ENCODE peak calls at places on chromosomes 11 and 22, in five cellular contexts. One of them, this sample, is unnamed.

GRCh38 chr11:126506789-126507188 is 151.3 kb downstream of the ST3GAL4 start:
- DNase-seq in tibial artery: no peak
- DNase-seq in mesothelial cell of epicardium: no peak
- DNase-seq in stomach: no peak
- DNase-seq in RWPE2: no peak
- DNase-seq in this sample: no peak

GRCh38 chr22:45540122-45540521 is 37.4 kb downstream of the FBLN1 start:
- DNase-seq in tibial artery: no peak
- DNase-seq in mesothelial cell of epicardium: no peak
- DNase-seq in stomach: no peak
- DNase-seq in RWPE2: no peak
- DNase-seq in this sample: no peak

GRCh38 chr22:42964994-42965699 is 49.8 kb downstream of the PACSIN2 start:
- DNase-seq in tibial artery: no peak
- DNase-seq in mesothelial cell of epicardium: no peak
- DNase-seq in stomach: no peak
- DNase-seq in RWPE2: no peak
- DNase-seq in this sample: no peak

GRCh38 chr11:65121447-65121864 is 478 bp downstream of the FAU start:
- DNase-seq in tibial artery: peak
- DNase-seq in mesothelial cell of epicardium: no peak
- DNase-seq in stomach: no peak
- DNase-seq in RWPE2: no peak
- DNase-seq in this sample: no peak

GRCh38 chr22:27241430-27242110 is 560.0 kb downstream of the MN1 start:
- DNase-seq in tibial artery: peak
- DNase-seq in mesothelial cell of epicardium: no peak
- DNase-seq in stomach: peak
- DNase-seq in RWPE2: no peak
- DNase-seq in this sample: no peak

GRCh38 chr11:15035283-15035682 is 38.1 kb upstream of the CALCB start:
- DNase-seq in tibial artery: no peak
- DNase-seq in mesothelial cell of epicardium: no peak
- DNase-seq in stomach: no peak
- DNase-seq in RWPE2: no peak
- DNase-seq in this sample: no peak

GRCh38 chr11:67349927-67350465 is 3.4 kb downstream of the POLD4 start:
- DNase-seq in tibial artery: peak
- DNase-seq in mesothelial cell of epicardium: no peak
- DNase-seq in stomach: no peak
- DNase-seq in RWPE2: no peak
- DNase-seq in this sample: no peak

GRCh38 chr11:95289378-95289777 is 58.4 kb upstream of the SESN3 start:
- DNase-seq in tibial artery: no peak
- DNase-seq in mesothelial cell of epicardium: no peak
- DNase-seq in stomach: no peak
- DNase-seq in RWPE2: peak
- DNase-seq in this sample: no peak

GRCh38 chr11:3853935-3854659 is 1.4 kb upstream of the STIM1 start:
- DNase-seq in tibial artery: no peak
- DNase-seq in mesothelial cell of epicardium: no peak
- DNase-seq in stomach: peak
- DNase-seq in RWPE2: no peak
- DNase-seq in this sample: no peak

GRCh38 chr11:18285841-18286240 is 19.8 kb downstream of the SAA1 start:
- DNase-seq in tibial artery: no peak
- DNase-seq in mesothelial cell of epicardium: no peak
- DNase-seq in stomach: no peak
- DNase-seq in RWPE2: no peak
- DNase-seq in this sample: no peak

GRCh38 chr11:36385121-36385530 is 89.0 kb downstream of the PRR5L start:
- DNase-seq in tibial artery: no peak
- DNase-seq in mesothelial cell of epicardium: no peak
- DNase-seq in stomach: no peak
- DNase-seq in RWPE2: no peak
- DNase-seq in this sample: no peak

GRCh38 chr11:75532200-75532972 is 6.6 kb upstream of the GDPD5 start:
- DNase-seq in tibial artery: peak
- DNase-seq in mesothelial cell of epicardium: peak
- DNase-seq in stomach: peak
- DNase-seq in RWPE2: no peak
- DNase-seq in this sample: peak

GRCh38 chr11:101582242-101583052 is 1.4 kb downstream of the TRPC6 start:
- DNase-seq in tibial artery: peak
- DNase-seq in mesothelial cell of epicardium: peak
- DNase-seq in stomach: no peak
- DNase-seq in RWPE2: no peak
- DNase-seq in this sample: no peak

GRCh38 chr11:11813288-11813962 is 28.3 kb upstream of the USP47 start:
- DNase-seq in tibial artery: peak
- DNase-seq in mesothelial cell of epicardium: no peak
- DNase-seq in stomach: peak
- DNase-seq in RWPE2: no peak
- DNase-seq in this sample: no peak

GRCh38 chr11:130300567-130300966 is 14.2 kb downstream of the ZBTB44 start:
- DNase-seq in tibial artery: no peak
- DNase-seq in mesothelial cell of epicardium: no peak
- DNase-seq in stomach: no peak
- DNase-seq in RWPE2: no peak
- DNase-seq in this sample: no peak

GRCh38 chr11:71153005-71153395 is 99.4 kb downstream of the SHANK2 start:
- DNase-seq in tibial artery: no peak
- DNase-seq in mesothelial cell of epicardium: no peak
- DNase-seq in stomach: no peak
- DNase-seq in RWPE2: no peak
- DNase-seq in this sample: no peak

GRCh38 chr11:92638678-92639077 is 330.8 kb upstream of the MTNR1B start:
- DNase-seq in tibial artery: no peak
- DNase-seq in mesothelial cell of epicardium: no peak
- DNase-seq in stomach: no peak
- DNase-seq in RWPE2: no peak
- DNase-seq in this sample: no peak

GRCh38 chr11:128548655-128549255 is 38.6 kb downstream of the ETS1 start:
- DNase-seq in tibial artery: no peak
- DNase-seq in mesothelial cell of epicardium: peak
- DNase-seq in stomach: peak
- DNase-seq in RWPE2: no peak
- DNase-seq in this sample: peak

GRCh38 chr11:67167086-67167485 is 48.0 kb downstream of the KDM2A start:
- DNase-seq in tibial artery: no peak
- DNase-seq in mesothelial cell of epicardium: no peak
- DNase-seq in stomach: no peak
- DNase-seq in RWPE2: no peak
- DNase-seq in this sample: no peak

GRCh38 chr22:37178350-37179125 is 9.5 kb downstream of the C1QTNF6 start:
- DNase-seq in tibial artery: no peak
- DNase-seq in mesothelial cell of epicardium: no peak
- DNase-seq in stomach: peak
- DNase-seq in RWPE2: peak
- DNase-seq in this sample: no peak

GRCh38 chr11:129576652-129577051 is 201.0 kb downstream of the BARX2 start:
- DNase-seq in tibial artery: no peak
- DNase-seq in mesothelial cell of epicardium: peak
- DNase-seq in stomach: no peak
- DNase-seq in RWPE2: no peak
- DNase-seq in this sample: no peak

GRCh38 chr22:45518580-45518991 is 15.9 kb downstream of the FBLN1 start:
- DNase-seq in tibial artery: no peak
- DNase-seq in mesothelial cell of epicardium: no peak
- DNase-seq in stomach: no peak
- DNase-seq in RWPE2: no peak
- DNase-seq in this sample: no peak

GRCh38 chr11:122114976-122115375 is 1.0 kb downstream of the BLID start:
- DNase-seq in tibial artery: no peak
- DNase-seq in mesothelial cell of epicardium: no peak
- DNase-seq in stomach: no peak
- DNase-seq in RWPE2: no peak
- DNase-seq in this sample: no peak

GRCh38 chr22:45308624-45309421 is 911 bp upstream of the FAM118A start:
- DNase-seq in tibial artery: no peak
- DNase-seq in mesothelial cell of epicardium: no peak
- DNase-seq in stomach: no peak
- DNase-seq in RWPE2: no peak
- DNase-seq in this sample: no peak

GRCh38 chr11:74139151-74139918 is 31.5 kb downstream of the C2CD3 start:
- DNase-seq in tibial artery: no peak
- DNase-seq in mesothelial cell of epicardium: no peak
- DNase-seq in stomach: no peak
- DNase-seq in RWPE2: no peak
- DNase-seq in this sample: no peak

GRCh38 chr11:69127091-69127850 is 28.5 kb upstream of the SMIM38 start:
- DNase-seq in tibial artery: peak
- DNase-seq in mesothelial cell of epicardium: no peak
- DNase-seq in stomach: peak
- DNase-seq in RWPE2: no peak
- DNase-seq in this sample: no peak

GRCh38 chr11:78419327-78419726 is 1.7 kb upstream of the GAB2 start:
- DNase-seq in tibial artery: peak
- DNase-seq in mesothelial cell of epicardium: no peak
- DNase-seq in stomach: peak
- DNase-seq in RWPE2: no peak
- DNase-seq in this sample: no peak

GRCh38 chr11:14358729-14359439 is at the start of gene RRAS2:
- DNase-seq in tibial artery: peak
- DNase-seq in mesothelial cell of epicardium: peak
- DNase-seq in stomach: peak
- DNase-seq in RWPE2: peak
- DNase-seq in this sample: peak

GRCh38 chr11:77309401-77310085 is 8.1 kb upstream of the GDPD4 start:
- DNase-seq in tibial artery: no peak
- DNase-seq in mesothelial cell of epicardium: no peak
- DNase-seq in stomach: no peak
- DNase-seq in RWPE2: no peak
- DNase-seq in this sample: no peak

GRCh38 chr22:30486661-30487115 is 14.9 kb upstream of the SEC14L3 start:
- DNase-seq in tibial artery: no peak
- DNase-seq in mesothelial cell of epicardium: no peak
- DNase-seq in stomach: peak
- DNase-seq in RWPE2: no peak
- DNase-seq in this sample: no peak

GRCh38 chr22:44091021-44091721 is 67.1 kb downstream of the PARVB start:
- DNase-seq in tibial artery: no peak
- DNase-seq in mesothelial cell of epicardium: no peak
- DNase-seq in stomach: no peak
- DNase-seq in RWPE2: peak
- DNase-seq in this sample: no peak

GRCh38 chr22:46069518-46070214 is 80.7 kb upstream of the PPARA start:
- DNase-seq in tibial artery: peak
- DNase-seq in mesothelial cell of epicardium: no peak
- DNase-seq in stomach: peak
- DNase-seq in RWPE2: peak
- DNase-seq in this sample: no peak

GRCh38 chr22:38724176-38724575 is 18.4 kb downstream of the GTPBP1 start:
- DNase-seq in tibial artery: peak
- DNase-seq in mesothelial cell of epicardium: no peak
- DNase-seq in stomach: no peak
- DNase-seq in RWPE2: no peak
- DNase-seq in this sample: no peak

GRCh38 chr11:78256962-78257361 is 68.2 kb downstream of the USP35 start:
- DNase-seq in tibial artery: peak
- DNase-seq in mesothelial cell of epicardium: no peak
- DNase-seq in stomach: peak
- DNase-seq in RWPE2: no peak
- DNase-seq in this sample: no peak

GRCh38 chr11:4048340-4048739 is 46.3 kb upstream of the RRM1 start:
- DNase-seq in tibial artery: no peak
- DNase-seq in mesothelial cell of epicardium: no peak
- DNase-seq in stomach: no peak
- DNase-seq in RWPE2: no peak
- DNase-seq in this sample: no peak

GRCh38 chr11:44223261-44223660 is 86.7 kb downstream of the ALX4 start:
- DNase-seq in tibial artery: no peak
- DNase-seq in mesothelial cell of epicardium: no peak
- DNase-seq in stomach: no peak
- DNase-seq in RWPE2: no peak
- DNase-seq in this sample: no peak

GRCh38 chr22:48513446-48513845 is 1314.2 kb downstream of the BRD1 start:
- DNase-seq in tibial artery: no peak
- DNase-seq in mesothelial cell of epicardium: no peak
- DNase-seq in stomach: no peak
- DNase-seq in RWPE2: no peak
- DNase-seq in this sample: no peak
- TF ChIP-seq CTCF in tibial artery: no peak
- TF ChIP-seq CTCF in mesothelial cell of epicardium: no peak
- TF ChIP-seq CTCF in stomach: no peak
- TF ChIP-seq CTCF in RWPE2: no peak
- TF ChIP-seq CTCF in this sample: no peak

GRCh38 chr11:116065519-116065918 is 561.3 kb upstream of the CADM1 start:
- DNase-seq in tibial artery: no peak
- DNase-seq in mesothelial cell of epicardium: no peak
- DNase-seq in stomach: no peak
- DNase-seq in RWPE2: no peak
- DNase-seq in this sample: no peak
- TF ChIP-seq CTCF in tibial artery: no peak
- TF ChIP-seq CTCF in mesothelial cell of epicardium: no peak
- TF ChIP-seq CTCF in stomach: no peak
- TF ChIP-seq CTCF in RWPE2: no peak
- TF ChIP-seq CTCF in this sample: no peak

GRCh38 chr11:55357560-55358184 is 10.1 kb upstream of the OR4A15 start:
- DNase-seq in tibial artery: no peak
- DNase-seq in mesothelial cell of epicardium: no peak
- DNase-seq in stomach: no peak
- DNase-seq in RWPE2: no peak
- DNase-seq in this sample: no peak
- TF ChIP-seq CTCF in tibial artery: no peak
- TF ChIP-seq CTCF in mesothelial cell of epicardium: no peak
- TF ChIP-seq CTCF in stomach: no peak
- TF ChIP-seq CTCF in RWPE2: no peak
- TF ChIP-seq CTCF in this sample: no peak

DNA sequence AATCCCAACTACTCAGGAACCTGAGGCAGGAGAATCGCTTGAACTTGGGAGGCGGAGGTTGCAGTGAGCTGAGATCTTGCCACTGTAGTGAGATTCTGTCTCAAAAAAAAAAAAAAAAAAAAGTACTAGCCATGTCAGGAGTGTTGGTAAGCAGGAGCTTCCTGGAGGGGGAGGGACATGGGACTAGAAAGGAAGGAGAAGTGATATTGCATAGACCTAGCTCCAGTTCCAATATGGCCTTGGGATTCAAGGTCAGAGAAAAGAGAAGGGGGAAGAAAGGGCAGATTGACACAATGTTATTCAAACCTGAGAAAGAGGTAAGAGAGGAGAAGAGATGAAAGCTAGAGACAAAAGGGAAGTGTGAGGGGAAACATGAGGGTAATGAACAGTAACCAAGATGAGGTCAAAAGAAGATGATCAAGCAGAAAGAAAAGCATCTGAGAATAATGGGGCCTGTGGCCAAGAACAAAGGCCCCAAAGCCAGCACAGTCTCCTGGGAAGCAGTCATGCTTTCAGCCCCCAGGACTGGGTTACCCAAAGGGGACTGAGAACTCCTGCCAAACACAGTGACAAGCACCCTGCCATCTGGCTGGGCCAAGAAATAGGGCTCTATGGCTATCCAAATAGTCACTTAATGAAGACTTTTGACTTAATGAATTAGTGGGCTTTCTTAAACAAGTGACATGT is 51.7 kb upstream of the FTH1 start:
- DNase-seq in tibial artery: no peak
- DNase-seq in mesothelial cell of epicardium: no peak
- DNase-seq in stomach: no peak
- DNase-seq in RWPE2: no peak
- DNase-seq in this sample: no peak
- TF ChIP-seq CTCF in tibial artery: no peak
- TF ChIP-seq CTCF in mesothelial cell of epicardium: no peak
- TF ChIP-seq CTCF in stomach: no peak
- TF ChIP-seq CTCF in RWPE2: no peak
- TF ChIP-seq CTCF in this sample: no peak

This sample was measured in neural crest cell.